ENCODE peak calls at places on chromosomes 1 and 21, in ten cellular contexts. One of them, this sample, is unnamed.
A peak's percentile ranks its signal among the peaks of the same experiment; 100 is the strongest.

GRCh38 chr21:45535341-45536081 is 6.7 kb downstream of the SLC19A1 start:
- DNase-seq in activated CD4-positive, alpha-beta T cell treated with anti-CD3 and anti-CD28 coated beads for 36 hours: no peak
- DNase-seq in heart left ventricle: peak; percentile 28
- DNase-seq in left cardiac atrium: peak; percentile 35
- DNase-seq in HT-29: no peak
- DNase-seq in nucleus accumbens: no peak
- DNase-seq in RPMI7951: no peak
- DNase-seq in AG08396: no peak
- DNase-seq in iPS DF 19.7: no peak
- DNase-seq in RWPE1: no peak
- DNase-seq in this sample: no peak

GRCh38 chr1:214603819-214604252 is 841 bp downstream of the CENPF start:
- DNase-seq in activated CD4-positive, alpha-beta T cell treated with anti-CD3 and anti-CD28 coated beads for 36 hours: peak; percentile 25
- DNase-seq in iPS DF 19.7: no peak
- DNase-seq in nucleus accumbens: no peak
- DNase-seq in AG08396: no peak
- DNase-seq in heart left ventricle: no peak
- DNase-seq in RWPE1: no peak
- DNase-seq in left cardiac atrium: no peak
- DNase-seq in HT-29: peak; percentile 36
- DNase-seq in RPMI7951: peak; percentile 10
- DNase-seq in this sample: peak; percentile 25

GRCh38 chr21:38505654-38506523 is 7.6 kb upstream of the ERG start:
- DNase-seq in heart left ventricle: no peak
- DNase-seq in iPS DF 19.7: no peak
- DNase-seq in HT-29: peak; percentile 61
- DNase-seq in left cardiac atrium: no peak
- DNase-seq in AG08396: peak; percentile 46
- DNase-seq in activated CD4-positive, alpha-beta T cell treated with anti-CD3 and anti-CD28 coated beads for 36 hours: peak; percentile 40
- DNase-seq in nucleus accumbens: no peak
- DNase-seq in RWPE1: peak; percentile 55
- DNase-seq in RPMI7951: peak; percentile 75
- DNase-seq in this sample: peak; percentile 50

GRCh38 chr1:43443197-43443946 is 10.4 kb downstream of the HYI start:
- DNase-seq in iPS DF 19.7: no peak
- DNase-seq in heart left ventricle: no peak
- DNase-seq in RPMI7951: no peak
- DNase-seq in HT-29: no peak
- DNase-seq in AG08396: no peak
- DNase-seq in RWPE1: no peak
- DNase-seq in activated CD4-positive, alpha-beta T cell treated with anti-CD3 and anti-CD28 coated beads for 36 hours: peak; percentile 1
- DNase-seq in nucleus accumbens: no peak
- DNase-seq in left cardiac atrium: no peak
- DNase-seq in this sample: no peak

GRCh38 chr1:156295391-156295947 is at the start of gene GLMP:
- DNase-seq in RWPE1: peak; percentile 57
- DNase-seq in nucleus accumbens: peak; percentile 24
- DNase-seq in activated CD4-positive, alpha-beta T cell treated with anti-CD3 and anti-CD28 coated beads for 36 hours: peak; percentile 81
- DNase-seq in heart left ventricle: peak; percentile 69
- DNase-seq in AG08396: peak; percentile 78
- DNase-seq in iPS DF 19.7: no peak
- DNase-seq in left cardiac atrium: peak; percentile 76
- DNase-seq in RPMI7951: peak; percentile 60
- DNase-seq in HT-29: peak; percentile 58
- DNase-seq in this sample: peak; percentile 41

GRCh38 chr1:31183927-31184554 is 55.6 kb downstream of the NKAIN1 start:
- DNase-seq in left cardiac atrium: no peak
- DNase-seq in iPS DF 19.7: no peak
- DNase-seq in heart left ventricle: no peak
- DNase-seq in RPMI7951: peak; percentile 32
- DNase-seq in HT-29: peak; percentile 60
- DNase-seq in activated CD4-positive, alpha-beta T cell treated with anti-CD3 and anti-CD28 coated beads for 36 hours: peak; percentile 62
- DNase-seq in AG08396: peak; percentile 49
- DNase-seq in RWPE1: peak; percentile 51
- DNase-seq in nucleus accumbens: peak; percentile 9
- DNase-seq in this sample: no peak

GRCh38 chr1:246971322-246971721 is 36.5 kb downstream of the ZNF695 start:
- DNase-seq in activated CD4-positive, alpha-beta T cell treated with anti-CD3 and anti-CD28 coated beads for 36 hours: peak; percentile 71
- DNase-seq in nucleus accumbens: peak; percentile 8
- DNase-seq in HT-29: peak; percentile 19
- DNase-seq in iPS DF 19.7: peak; percentile 28
- DNase-seq in RPMI7951: peak; percentile 55
- DNase-seq in heart left ventricle: peak; percentile 63
- DNase-seq in left cardiac atrium: peak; percentile 67
- DNase-seq in RWPE1: no peak
- DNase-seq in AG08396: peak; percentile 21
- DNase-seq in this sample: peak; percentile 34

GRCh38 chr1:9230869-9231533 is 3.6 kb upstream of the H6PD start:
- DNase-seq in activated CD4-positive, alpha-beta T cell treated with anti-CD3 and anti-CD28 coated beads for 36 hours: no peak
- DNase-seq in RPMI7951: peak; percentile 53
- DNase-seq in left cardiac atrium: no peak
- DNase-seq in HT-29: no peak
- DNase-seq in iPS DF 19.7: no peak
- DNase-seq in AG08396: no peak
- DNase-seq in nucleus accumbens: no peak
- DNase-seq in heart left ventricle: no peak
- DNase-seq in RWPE1: no peak
- DNase-seq in this sample: no peak

GRCh38 chr1:215863796-215864195 is 296.7 kb downstream of the KCTD3 start:
- DNase-seq in left cardiac atrium: no peak
- DNase-seq in RPMI7951: no peak
- DNase-seq in iPS DF 19.7: no peak
- DNase-seq in heart left ventricle: no peak
- DNase-seq in activated CD4-positive, alpha-beta T cell treated with anti-CD3 and anti-CD28 coated beads for 36 hours: no peak
- DNase-seq in RWPE1: no peak
- DNase-seq in HT-29: no peak
- DNase-seq in AG08396: no peak
- DNase-seq in nucleus accumbens: no peak
- DNase-seq in this sample: peak; percentile 25

This sample was measured in HT1080.